ENCODE peak calls at places on chromosomes 16 and 17, in six cellular contexts. G, I, J, T, H and V are unnamed samples.

GRCh38 chr17:28937044-28937729 is 14.1 kb downstream of the PHF12 start:
- DNase-seq in I (peak; percentile 85), G (peak; percentile 89), J (peak; percentile 22), H (no peak), T (no peak), V (peak; percentile 44)

GRCh38 chr16:54927125-54928015 is 3.3 kb upstream of the IRX5 start:
- DNase-seq in H (peak; percentile 21), I (no peak), J (no peak), G (peak; percentile 57), T (no peak), V (no peak)

GRCh38 chr17:33152793-33153192 is 140.3 kb downstream of the ASIC2 start:
- DNase-seq in H (no peak), T (no peak), J (peak; percentile 33), G (no peak), I (no peak), V (no peak)

GRCh38 chr17:74860229-74860998 is 729 bp upstream of the GRIN2C start:
- DNase-seq in J (peak; percentile 52), H (no peak), I (no peak), G (no peak), T (peak; percentile 30), V (no peak)

GRCh38 chr16:81582655-81583441 is 138.2 kb downstream of the CMIP start:
- DNase-seq in H (no peak), J (no peak), I (peak; percentile 53), G (peak; percentile 9), T (peak; percentile 37), V (no peak)

GRCh38 chr16:29899516-29900101 is at the start of gene SEZ6L2:
- DNase-seq in H (no peak), I (peak; percentile 95), G (peak; percentile 91), J (peak; percentile 98), T (peak; percentile 92), V (peak; percentile 89)

GRCh38 chr16:268141-269053 is 7.3 kb downstream of the RGS11 start:
- DNase-seq in J (no peak), H (no peak), G (no peak), T (no peak), I (no peak), V (no peak)

GRCh38 chr17:34988644-34989043 is 8.3 kb downstream of the LIG3 start:
- DNase-seq in T (no peak), G (no peak), J (no peak), H (no peak), I (no peak), V (no peak)

GRCh38 chr16:49483251-49483650 is 109.6 kb downstream of the C16orf78 start:
- DNase-seq in J (no peak), I (no peak), H (no peak), T (no peak), G (no peak), V (no peak)

GRCh38 chr16:30378236-30379164 is 3.9 kb downstream of the SEPTIN1 start:
- DNase-seq in I (peak; percentile 100), G (peak; percentile 91), J (peak; percentile 100), H (peak; percentile 98), T (peak; percentile 100), V (peak; percentile 94)

GRCh38 chr16:88507231-88507743 is 54.2 kb downstream of the ZFPM1 start:
- DNase-seq in G (no peak), J (no peak), H (no peak), T (no peak), I (no peak), V (peak; percentile 7)

GRCh38 chr16:71526111-71526998 is at the start of gene CHST4:
- DNase-seq in I (peak; percentile 77), G (peak; percentile 94), J (peak; percentile 93), T (peak; percentile 68), H (no peak), V (no peak)

GRCh38 chr17:34598161-34598776 is 18.9 kb downstream of the TMEM132E start:
- DNase-seq in I (no peak), J (peak; percentile 71), G (no peak), T (peak; percentile 83), H (no peak), V (no peak)

GRCh38 chr16:12637002-12637401 is 166.7 kb downstream of the CPPED1 start:
- DNase-seq in T (peak; percentile 73), G (no peak), J (peak; percentile 46), H (no peak), I (no peak), V (no peak)

GRCh38 chr17:80243526-80244433 is 16.9 kb upstream of the RNF213 start:
- DNase-seq in J (no peak), H (no peak), G (no peak), T (no peak), I (no peak), V (no peak)

GRCh38 chr16:7650446-7650845 is 317.8 kb downstream of the RBFOX1 start:
- DNase-seq in T (no peak), I (no peak), G (no peak), J (no peak), H (no peak), V (no peak)

GRCh38 chr17:9571201-9571600 is 4.4 kb downstream of the STX8 start:
- DNase-seq in G (no peak), I (no peak), H (no peak), J (no peak), T (no peak), V (no peak)

GRCh38 chr16:51565149-51565548 is 414.1 kb upstream of the SALL1 start:
- DNase-seq in G (no peak), H (no peak), J (no peak), I (no peak), T (no peak), V (no peak)

GRCh38 chr17:80478487-80479245 is 2.3 kb upstream of the NPTX1 start:
- DNase-seq in H (no peak), J (peak; percentile 78), T (peak; percentile 53), I (peak; percentile 30), G (no peak), V (no peak)

GRCh38 chr17:39553326-39553945 is 54.3 kb downstream of the NEUROD2 start:
- DNase-seq in T (no peak), J (no peak), H (no peak), G (peak; percentile 60), I (peak; percentile 84), V (peak; percentile 47)

GRCh38 chr17:1229891-1230571 is 40.2 kb upstream of the BHLHA9 start:
- DNase-seq in H (no peak), T (no peak), I (peak; percentile 43), J (no peak), G (no peak), V (no peak)

GRCh38 chr17:1227917-1228751 is 42.1 kb upstream of the BHLHA9 start:
- DNase-seq in T (peak; percentile 52), I (peak; percentile 38), G (no peak), J (peak; percentile 58), H (no peak), V (no peak)

GRCh38 chr17:1231456-1231855 is 38.8 kb upstream of the BHLHA9 start:
- DNase-seq in T (no peak), I (peak; percentile 87), J (no peak), G (no peak), H (no peak), V (no peak)

GRCh38 chr17:1228752-1229353 is 41.4 kb upstream of the BHLHA9 start:
- DNase-seq in T (peak; percentile 24), H (no peak), J (no peak), G (no peak), I (no peak), V (no peak)

GRCh38 chr17:1229354-1229890 is 40.8 kb upstream of the BHLHA9 start:
- DNase-seq in I (peak; percentile 69), T (peak; percentile 50), G (no peak), J (peak; percentile 53), H (no peak), V (no peak)
- TF ChIP-seq EZH2 in I (peak; percentile 94), T (peak; percentile 96), G (peak; percentile 96), J (peak; percentile 92), H (no peak), V (no peak)

GRCh38 chr16:8849411-8850011 is 19.3 kb downstream of the CARHSP1 start:
- DNase-seq in I (peak; percentile 61), H (no peak), J (no peak), G (no peak), T (no peak), V (no peak)
- H3F3A ChIP-seq in I (peaks cover 78% of the 10 kb centered on the region), H (peaks cover 3% of the 10 kb centered on the region), J (peaks cover 45% of the 10 kb centered on the region), G (peaks cover 23% of the 10 kb centered on the region), T (peaks cover 23% of the 10 kb centered on the region), V (peaks cover 5% of the 10 kb centered on the region)

GRCh38 chr17:7192271-7192937 is 13.2 kb upstream of the ASGR1 start:
- DNase-seq in I (no peak), T (no peak), J (no peak), G (no peak), H (no peak), V (no peak)

GRCh38 chr17:7191571-7192270 is 12.6 kb upstream of the ASGR1 start:
- DNase-seq in G (no peak), H (peak; percentile 22), T (peak; percentile 86), J (peak; percentile 94), I (peak; percentile 62), V (peak; percentile 34)

GRCh38 chr17:7191069-7191468 is 11.9 kb upstream of the ASGR1 start:
- DNase-seq in J (no peak), I (no peak), H (no peak), T (no peak), G (no peak), V (no peak)

GRCh38 chr17:7196651-7197050 is 17.5 kb upstream of the ASGR1 start:
- DNase-seq in J (no peak), T (no peak), G (no peak), I (no peak), H (no peak), V (no peak)

DNA sequence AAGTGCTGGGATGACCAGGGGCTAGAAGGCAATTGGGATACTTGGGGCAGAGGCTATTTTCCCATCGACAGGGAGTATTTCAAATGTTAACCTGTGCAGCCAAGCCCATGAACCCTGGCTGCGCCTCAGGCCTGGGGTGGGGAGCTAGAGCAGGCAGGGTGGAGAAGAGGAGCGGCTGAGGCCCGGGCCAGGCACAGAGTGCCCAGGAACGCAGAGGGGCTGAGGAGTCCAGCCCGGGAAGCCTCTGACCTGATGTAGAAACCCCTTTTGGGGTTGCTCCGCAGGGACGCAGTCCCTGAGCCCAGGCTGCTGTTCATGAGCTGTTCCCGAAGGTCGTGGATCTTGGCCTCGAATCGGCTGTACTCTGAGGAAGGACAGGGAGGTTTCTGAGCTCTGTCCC is 16.8 kb upstream of the ASGR1 start:
- DNase-seq in T (no peak), H (no peak), I (no peak), G (no peak), J (no peak), V (no peak)
- TF ChIP-seq EZH2 in T (no peak), H (no peak), I (no peak), G (no peak), J (no peak), V (no peak)

DNA sequence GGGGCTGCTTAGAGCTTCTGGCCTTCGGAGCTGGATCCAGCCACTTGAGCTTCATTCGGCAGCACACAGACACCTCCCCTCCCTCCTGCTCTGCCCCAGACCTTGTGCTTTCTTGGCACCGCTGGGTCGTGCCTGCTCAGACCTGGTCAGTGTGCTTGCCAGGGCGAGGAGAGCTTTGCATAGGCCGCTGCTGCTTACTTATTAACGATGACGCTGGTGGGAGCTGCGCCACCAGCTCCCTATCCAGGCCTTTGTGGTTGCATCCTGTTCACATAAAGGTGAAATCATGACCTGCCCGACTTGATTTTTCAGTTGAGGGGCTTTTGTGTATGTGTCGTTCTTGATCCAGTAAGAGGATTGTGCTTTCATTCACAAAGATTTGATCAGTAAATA is 101.1 kb downstream of the MSI2 start:
- DNase-seq in J (no peak), I (no peak), T (no peak), H (peak; percentile 50), G (peak; percentile 58), V (peak; percentile 67)
- H3F3A ChIP-seq in J (no peaks in the 10 kb centered on the region), I (no peaks in the 10 kb centered on the region), T (peaks cover 33% of the 10 kb centered on the region), H (peaks cover 49% of the 10 kb centered on the region), G (peaks cover 7% of the 10 kb centered on the region), V (no peaks in the 10 kb centered on the region)

GRCh38 chr16:66924527-66925321 is 611 bp downstream of the RRAD start:
- DNase-seq in T (peak; percentile 87), G (no peak), J (peak; percentile 79), H (peak; percentile 27), I (peak; percentile 63), V (peak; percentile 23)
- TF ChIP-seq EZH2 in T (peak; percentile 45), G (no peak), J (no peak), H (no peak), I (no peak), V (no peak)